ENCODE peak calls at places on chromosomes 5 and 9, in nine cellular contexts. F is heart left ventricle; J is GM23338; S is body of pancreas; T is OCI-LY7; Z is suprapubic skin; R is stomach; B is upper lobe of left lung; C is CD8-positive, alpha-beta T cell. N is an unnamed sample.

GRCh38 chr9:131276891-131277672 is 772 bp upstream of the FAM78A start:
- DNase-seq in T (peak), S (no peak), R (no peak), C (no peak), J (no peak), B (peak), Z (no peak), F (peak), N (no peak)

GRCh38 chr5:26553079-26553478 is 485.3 kb downstream of the CDH9 start:
- DNase-seq in C (no peak), Z (no peak), R (no peak), F (no peak), B (no peak), J (no peak), S (no peak), T (no peak), N (no peak)

GRCh38 chr5:148791696-148792095 is 34.7 kb upstream of the ADRB2 start:
- DNase-seq in J (no peak), T (no peak), R (no peak), C (no peak), B (no peak), Z (no peak), S (no peak), F (no peak), N (no peak)

GRCh38 chr5:176381423-176381822 is 7.0 kb downstream of the NOP16 start:
- DNase-seq in F (peak), T (no peak), C (no peak), Z (no peak), J (no peak), B (no peak), R (no peak), S (no peak), N (no peak)

GRCh38 chr5:142740474-142740873 is 29.7 kb upstream of the ARHGAP26 start:
- DNase-seq in F (no peak), B (no peak), T (no peak), S (no peak), J (no peak), Z (no peak), R (no peak), C (no peak), N (no peak)

GRCh38 chr5:18999478-18999877 is 988.5 kb downstream of the CDH18 start:
- DNase-seq in B (no peak), S (no peak), T (no peak), C (no peak), Z (no peak), R (no peak), J (no peak), F (no peak), N (no peak)

GRCh38 chr5:107796797-107797196 is 126.1 kb upstream of the EFNA5 start:
- DNase-seq in Z (no peak), B (no peak), C (no peak), J (no peak), S (no peak), R (no peak), F (no peak), T (no peak), N (no peak)

GRCh38 chr9:79129865-79130480 is 441.8 kb upstream of the TLE4 start:
- DNase-seq in R (peak), S (peak), B (no peak), T (peak), J (peak), F (no peak), C (no peak), Z (no peak), N (no peak)

GRCh38 chr5:173888473-173889135 is 455 bp downstream of the CPEB4 start:
- DNase-seq in S (peak), Z (no peak), C (no peak), T (no peak), J (peak), R (no peak), F (peak), B (peak), N (no peak)

GRCh38 chr9:110175275-110175968 is 32.5 kb downstream of the C9orf152 start:
- DNase-seq in T (no peak), F (no peak), J (no peak), Z (no peak), B (no peak), S (no peak), R (no peak), C (no peak), N (no peak)

DNA sequence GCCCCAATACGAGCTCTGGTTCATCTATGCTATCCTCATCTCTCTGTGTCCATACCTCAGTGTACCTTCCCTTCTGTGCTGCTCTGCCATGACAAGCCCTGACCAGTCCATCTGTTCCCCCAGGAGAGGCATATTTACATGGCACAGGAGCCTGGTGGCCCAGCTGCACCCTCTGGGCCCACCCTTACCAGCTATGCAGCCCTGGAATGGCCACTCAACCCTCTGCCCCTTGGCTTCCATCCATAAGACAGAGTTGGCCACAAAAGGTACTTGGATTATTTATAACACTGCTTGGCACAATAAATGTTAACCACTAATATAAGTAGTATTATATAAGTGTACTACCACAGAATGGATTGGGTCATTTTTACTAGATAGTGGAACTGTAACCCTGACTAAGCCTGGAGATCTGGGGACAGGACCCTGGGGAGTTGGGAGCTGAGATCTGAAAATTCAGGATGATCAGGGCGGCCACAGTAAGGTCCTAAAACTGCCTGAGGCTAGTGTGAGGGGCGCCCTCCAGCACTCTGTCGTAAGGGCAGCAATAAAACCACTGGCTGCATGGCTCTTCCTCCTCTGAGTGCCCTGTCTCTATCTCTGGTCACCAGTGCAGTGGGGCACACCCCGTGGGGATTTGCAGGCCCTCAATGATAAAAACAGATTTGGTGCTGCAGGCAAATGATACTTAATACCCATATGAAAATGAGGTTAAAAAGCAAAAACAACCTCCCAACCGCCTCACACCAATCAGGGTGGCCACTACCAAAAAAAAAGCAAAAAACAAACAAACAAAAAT is 65.8 kb downstream of the SEMA4D start:
- DNase-seq in R (no peak), Z (no peak), F (no peak), J (no peak), S (no peak), C (no peak), T (no peak), B (no peak), N (no peak)
- TF ChIP-seq CTCF in R (no peak), Z (no peak), F (no peak), J (no peak), S (no peak), C (no peak), T (no peak), B (no peak), N (no peak)

GRCh38 chr5:42590566-42590965 is 166.1 kb upstream of the CCDC152 start:
- DNase-seq in C (no peak), F (no peak), S (no peak), R (no peak), J (no peak), Z (no peak), T (no peak), B (no peak), N (no peak)

GRCh38 chr5:42592401-42592800 is 164.2 kb upstream of the CCDC152 start:
- DNase-seq in T (no peak), F (no peak), B (no peak), R (no peak), C (no peak), S (no peak), Z (no peak), J (no peak), N (no peak)

GRCh38 chr5:42587056-42587723 is 164.0 kb downstream of the GHR start:
- DNase-seq in Z (no peak), R (no peak), B (no peak), J (no peak), C (no peak), S (no peak), F (no peak), T (no peak), N (no peak)

GRCh38 chr5:42586625-42587024 is 163.4 kb downstream of the GHR start:
- DNase-seq in T (no peak), B (no peak), R (peak), Z (no peak), F (peak), J (no peak), S (no peak), C (no peak), N (no peak)

DNA sequence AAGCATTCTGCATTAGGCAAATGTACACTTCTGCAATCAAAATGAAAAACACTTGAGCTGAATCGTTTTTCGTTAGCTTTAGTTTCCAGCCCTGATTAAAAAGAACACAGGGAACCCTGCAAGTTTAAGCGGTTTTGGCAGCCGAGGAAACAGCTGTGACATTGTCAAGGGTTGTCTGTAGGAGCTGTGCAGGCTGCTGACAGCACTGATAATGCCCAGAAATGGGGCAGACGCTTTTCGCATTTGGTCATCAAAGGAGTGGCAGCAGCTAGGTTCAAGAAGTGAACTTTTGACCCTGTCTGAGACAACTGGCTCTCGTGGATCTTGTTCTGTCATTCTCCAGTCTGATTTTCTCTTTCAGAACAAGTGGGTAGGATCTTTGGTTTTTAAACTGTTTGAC is 165.6 kb upstream of the CCDC152 start:
- DNase-seq in J (no peak), F (peak), R (no peak), S (no peak), T (no peak), C (no peak), B (no peak), Z (no peak), N (no peak)
- H3K4me3 ChIP-seq in J (no peak), F (no peak), R (no peak), S (no peak), T (no peak), C (no peak), B (no peak), Z (no peak), N (peak)

GRCh38 chr5:79753087-79753486 is 63.5 kb downstream of the CMYA5 start:
- DNase-seq in C (no peak), R (no peak), S (no peak), F (no peak), J (no peak), Z (no peak), T (no peak), B (no peak), N (no peak)

GRCh38 chr5:79754865-79755555 is 65.4 kb downstream of the CMYA5 start:
- DNase-seq in R (no peak), S (no peak), T (no peak), Z (no peak), C (no peak), J (no peak), F (no peak), B (no peak), N (no peak)

GRCh38 chr5:79746645-79747044 is 57.0 kb downstream of the CMYA5 start:
- DNase-seq in C (no peak), F (no peak), Z (no peak), R (no peak), J (peak), B (no peak), S (no peak), T (no peak), N (no peak)

GRCh38 chr5:79753863-79754645 is 64.4 kb downstream of the CMYA5 start:
- DNase-seq in Z (no peak), J (no peak), F (no peak), B (no peak), T (no peak), S (no peak), C (no peak), R (no peak), N (no peak)

GRCh38 chr5:79750611-79751510 is 61.2 kb downstream of the CMYA5 start:
- DNase-seq in T (no peak), B (no peak), Z (no peak), C (no peak), J (no peak), S (no peak), R (no peak), F (no peak), N (no peak)
- H3K27ac ChIP-seq in T (no peak), B (no peak), Z (no peak), C (no peak), J (no peak), S (no peak), R (no peak), F (peak), N (no peak)

GRCh38 chr5:133316346-133317343 is 264.8 kb downstream of the HSPA4 start:
- DNase-seq in S (no peak), B (no peak), Z (no peak), R (no peak), J (peak), F (no peak), C (no peak), T (peak), N (no peak)
- TF ChIP-seq CTCF in S (no peak), B (no peak), Z (no peak), R (no peak), J (peak), F (no peak), C (no peak), T (peak), N (no peak)

DNA sequence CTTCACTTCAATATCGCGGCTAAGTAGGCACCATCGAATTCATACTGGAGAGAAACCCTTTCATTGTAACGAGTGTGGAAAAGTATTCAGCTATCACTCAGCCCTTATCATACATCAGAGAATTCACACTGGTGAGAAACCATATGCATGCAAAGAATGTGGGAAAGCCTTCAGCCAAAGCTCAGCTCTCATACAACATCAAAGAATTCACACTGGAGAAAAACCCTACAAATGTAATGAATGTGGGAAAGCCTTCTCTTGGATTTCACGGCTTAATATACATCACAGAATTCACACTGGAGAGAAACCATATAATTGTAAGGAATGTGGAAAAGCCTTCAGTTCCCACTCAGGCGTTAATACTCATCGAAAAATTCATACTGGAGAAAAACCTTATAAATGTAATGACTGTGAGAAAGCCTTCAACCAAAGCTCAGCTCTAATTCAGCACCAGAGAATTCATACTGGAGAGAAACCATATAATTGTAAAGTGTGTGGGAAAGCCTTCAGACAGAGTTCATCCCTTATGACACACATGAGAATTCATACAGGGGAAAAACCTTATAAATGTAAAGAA is 9.5 kb downstream of the ZNF879 start:
- DNase-seq in Z (no peak), T (no peak), S (no peak), B (no peak), R (no peak), C (no peak), F (no peak), J (no peak), N (no peak)
- H3K4me3 ChIP-seq in Z (no peak), T (no peak), S (no peak), B (no peak), R (no peak), C (no peak), F (no peak), J (peak), N (no peak)

GRCh38 chr5:96691503-96692303 is 29.5 kb downstream of the CAST start:
- DNase-seq in B (no peak), C (no peak), F (no peak), R (no peak), Z (no peak), T (no peak), S (no peak), J (no peak), N (no peak)

GRCh38 chr5:96687812-96688453 is 25.8 kb downstream of the CAST start:
- DNase-seq in J (peak), F (no peak), T (peak), B (no peak), S (no peak), R (no peak), C (no peak), Z (no peak), N (no peak)

GRCh38 chr5:96692436-96692835 is 30.3 kb downstream of the CAST start:
- DNase-seq in C (no peak), Z (no peak), T (no peak), F (no peak), B (no peak), S (no peak), J (no peak), R (no peak), N (no peak)

GRCh38 chr5:96687080-96687479 is 24.9 kb downstream of the CAST start:
- DNase-seq in Z (no peak), S (no peak), C (no peak), T (no peak), F (no peak), J (no peak), R (no peak), B (no peak), N (no peak)

DNA sequence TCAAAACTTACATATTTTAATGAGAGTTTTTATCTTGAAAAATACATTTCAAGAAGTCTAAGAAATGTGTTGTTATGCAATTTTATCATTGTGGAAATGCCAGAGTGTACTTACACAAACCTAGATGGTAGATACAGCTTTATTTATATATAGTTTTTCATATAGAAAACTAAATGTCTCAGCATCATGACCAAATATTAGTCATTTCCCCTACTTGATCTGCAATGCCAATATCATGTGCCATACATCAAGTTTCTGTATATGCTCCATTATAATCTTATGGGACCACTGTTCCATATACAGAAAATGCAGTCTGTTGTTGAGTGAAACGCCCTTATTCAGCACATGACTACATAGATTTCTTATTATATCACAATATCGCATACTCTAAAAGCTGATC is 28.7 kb downstream of the CAST start:
- DNase-seq in T (no peak), R (no peak), B (no peak), J (no peak), Z (no peak), S (no peak), F (no peak), C (no peak), N (no peak)
- H3K27ac ChIP-seq in T (no peak), R (no peak), B (no peak), J (no peak), Z (no peak), S (no peak), F (no peak), C (no peak), N (no peak)

N was measured in ascending aorta.